ENCODE peak calls at places on chromosomes 2 and 18, in nine cellular contexts. V, H, U, F, O, J, P, Y and I are unnamed samples.

GRCh38 chr2:238285653-238286082 is 2.7 kb downstream of the PER2 start:
- DNase-seq in V (no peak), F (peak), Y (no peak), P (no peak), O (no peak), H (peak), J (no peak), U (peak), I (peak)

GRCh38 chr2:234211797-234212196 is 161.3 kb downstream of the SPP2 start:
- DNase-seq in V (no peak), U (no peak), O (no peak), P (no peak), J (no peak), F (no peak), H (peak), Y (no peak), I (no peak)

GRCh38 chr18:48300463-48300961 is 108.7 kb downstream of the ZBTB7C start:
- DNase-seq in P (no peak), Y (no peak), V (no peak), O (peak), J (no peak), U (no peak), F (peak), H (peak), I (no peak)

GRCh38 chr2:240310645-240311044 is 124.8 kb upstream of the GPC1 start:
- DNase-seq in V (no peak), Y (no peak), J (no peak), F (no peak), U (peak), H (no peak), O (peak), P (no peak), I (no peak)

GRCh38 chr2:173568054-173568453 is 213.4 kb downstream of the CDCA7 start:
- DNase-seq in H (peak), Y (no peak), P (no peak), F (no peak), O (no peak), U (no peak), V (no peak), J (no peak), I (no peak)

GRCh38 chr2:80111185-80111584 is 193.4 kb downstream of the LRRTM1 start:
- DNase-seq in O (no peak), P (no peak), F (no peak), U (no peak), H (no peak), J (no peak), V (no peak), Y (no peak), I (no peak)

GRCh38 chr2:236535024-236535423 is 34.6 kb upstream of the ACKR3 start:
- DNase-seq in H (peak), Y (no peak), V (no peak), U (no peak), J (no peak), O (no peak), P (no peak), F (no peak), I (no peak)

GRCh38 chr2:128783193-128783671 is 464.6 kb upstream of the HS6ST1 start:
- DNase-seq in Y (no peak), O (peak), V (no peak), H (no peak), P (no peak), F (no peak), U (no peak), J (no peak), I (no peak)

GRCh38 chr2:214193943-214194342 is 216.9 kb upstream of the VWC2L start:
- DNase-seq in V (no peak), H (peak), J (no peak), O (no peak), U (peak), P (no peak), Y (no peak), F (no peak), I (peak)

GRCh38 chr2:239519081-239519920 is 118.5 kb upstream of the HDAC4 start:
- DNase-seq in P (no peak), U (no peak), H (no peak), J (no peak), Y (no peak), V (no peak), F (peak), O (no peak), I (no peak)